ENCODE peak calls at places on chromosomes 16 and 17, in seven cellular contexts. O is mesenchymal stem cell; U is uterus; I is stomach; M is endodermal cell; A is CD4-positive, alpha-beta memory T cell; D is IMR-90. G is an unnamed sample.
A peak's percentile ranks its signal among the peaks of the same experiment; 100 is the strongest.

GRCh38 chr17:8210761-8211458 is 535 bp upstream of the AURKB start:
- DNase-seq in A (no peak), U (no peak), M (no peak), I (no peak), D (no peak), O (peak; percentile 22), G (no peak)

GRCh38 chr16:379183-379960 is 2.4 kb downstream of the PGAP6 start:
- DNase-seq in I (peak; percentile 93), U (no peak), A (no peak), M (peak; percentile 96), O (no peak), D (no peak), G (no peak)

GRCh38 chr16:57608462-57609113 is 19.8 kb upstream of the ADGRG1 start:
- DNase-seq in A (no peak), O (no peak), I (no peak), M (peak; percentile 41), D (no peak), U (no peak), G (no peak)

GRCh38 chr17:45410144-45411091 is 22.3 kb downstream of the ARHGAP27 start:
- DNase-seq in U (no peak), D (no peak), A (peak; percentile 60), M (peak; percentile 62), O (no peak), I (no peak), G (no peak)

GRCh38 chr16:648071-648785 is 937 bp upstream of the WDR90 start:
- DNase-seq in I (peak; percentile 83), M (peak; percentile 83), O (no peak), A (no peak), U (no peak), D (no peak), G (no peak)

GRCh38 chr16:4656695-4657686 is 32.4 kb downstream of the MGRN1 start:
- DNase-seq in O (no peak), D (no peak), U (no peak), A (no peak), M (no peak), I (no peak), G (no peak)

GRCh38 chr17:67055811-67056745 is 11.7 kb downstream of the CACNG1 start:
- DNase-seq in O (no peak), A (no peak), I (no peak), D (no peak), U (no peak), M (peak; percentile 52), G (no peak)

GRCh38 chr17:2462481-2462880 is 49.2 kb downstream of the METTL16 start:
- DNase-seq in D (no peak), I (no peak), U (no peak), O (no peak), M (peak; percentile 23), A (no peak), G (no peak)

GRCh38 chr17:6101706-6102105 is 31.5 kb downstream of the WSCD1 start:
- DNase-seq in O (no peak), M (peak; percentile 85), A (no peak), I (no peak), D (no peak), U (no peak), G (no peak)

GRCh38 chr16:89308391-89309333 is 91.2 kb downstream of the ZNF778 start:
- DNase-seq in O (no peak), U (no peak), A (peak; percentile 30), I (no peak), D (no peak), M (peak; percentile 92), G (no peak)

GRCh38 chr17:21376835-21377690 is 906 bp downstream of the KCNJ12 start:
- DNase-seq in U (no peak), M (peak; percentile 85), A (no peak), O (peak; percentile 31), D (peak; percentile 8), I (peak; percentile 52), G (peak; percentile 51)

GRCh38 chr17:66955821-66956220 is 8.7 kb upstream of the CACNG4 start:
- DNase-seq in A (no peak), I (no peak), D (no peak), M (no peak), O (no peak), U (no peak), G (no peak)

GRCh38 chr16:89502319-89502843 is 5.8 kb upstream of the SPG7 start:
- DNase-seq in I (peak; percentile 86), M (no peak), A (no peak), U (no peak), O (peak; percentile 47), D (no peak), G (no peak)

GRCh38 chr16:67767953-67768352 is 38.4 kb downstream of the RANBP10 start:
- DNase-seq in A (no peak), O (peak; percentile 73), M (no peak), U (no peak), I (no peak), D (peak; percentile 88), G (no peak)

GRCh38 chr16:50068550-50068949 is 2.8 kb downstream of the HEATR3 start:
- DNase-seq in D (peak; percentile 87), U (no peak), A (no peak), O (peak; percentile 76), M (no peak), I (no peak), G (no peak)

GRCh38 chr17:44529864-44530263 is 26.7 kb upstream of the GPATCH8 start:
- DNase-seq in M (peak; percentile 61), A (no peak), I (no peak), O (no peak), U (no peak), D (no peak), G (no peak)

GRCh38 chr17:7838291-7839075 is 4.5 kb downstream of the KDM6B start:
- DNase-seq in A (no peak), D (peak; percentile 78), U (no peak), M (peak; percentile 79), O (peak; percentile 90), I (no peak), G (peak; percentile 70)

GRCh38 chr16:30030841-30031413 is at the start of gene TLCD3B:
- DNase-seq in I (no peak), D (no peak), M (peak; percentile 81), O (no peak), U (no peak), A (no peak), G (no peak)

GRCh38 chr16:30033270-30033669 is 2.2 kb upstream of the TLCD3B start:
- DNase-seq in O (no peak), I (no peak), A (no peak), M (no peak), D (no peak), U (no peak), G (no peak)

GRCh38 chr16:30030011-30030685 is 923 bp downstream of the TLCD3B start:
- DNase-seq in O (no peak), I (no peak), D (no peak), A (no peak), U (no peak), M (no peak), G (no peak)

GRCh38 chr16:30031477-30031918 is 427 bp upstream of the TLCD3B start:
- DNase-seq in U (no peak), I (no peak), O (no peak), D (no peak), A (no peak), M (peak; percentile 70), G (no peak)

GRCh38 chr16:30032083-30032819 is 1.2 kb upstream of the TLCD3B start:
- DNase-seq in U (peak; percentile 36), A (peak; percentile 64), O (peak; percentile 66), D (peak; percentile 67), I (peak; percentile 48), M (peak; percentile 93), G (peak; percentile 36)
- H3K27me3 ChIP-seq in U (peaks cover 10% of the 10 kb centered on the region), A (peaks cover 18% of the 10 kb centered on the region), O (peaks cover 69% of the 10 kb centered on the region), D (peaks cover 55% of the 10 kb centered on the region), I (peaks cover 70% of the 10 kb centered on the region), M (peaks cover 42% of the 10 kb centered on the region), G (peaks cover 3% of the 10 kb centered on the region)

DNA sequence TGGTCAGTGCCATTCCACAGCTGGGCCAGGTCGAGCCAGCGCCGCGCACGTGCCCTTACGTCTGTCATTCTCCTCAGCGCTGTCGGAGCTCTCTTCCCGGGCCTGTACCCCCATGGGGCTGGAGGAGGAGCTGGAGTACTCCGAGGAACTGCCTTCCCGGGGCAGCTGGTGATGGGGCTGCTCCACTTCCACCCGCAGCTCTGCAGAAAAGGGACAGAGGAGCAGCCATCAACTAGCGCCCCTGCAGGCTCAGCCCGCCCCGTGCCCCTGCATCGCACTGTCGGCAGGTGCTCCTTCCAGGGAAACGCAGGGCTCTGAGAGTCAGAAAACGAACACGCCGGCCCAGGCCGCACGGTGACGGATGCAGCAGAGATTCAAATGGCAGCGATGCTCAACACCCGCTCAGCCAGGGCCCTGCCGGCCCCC is 20.9 kb downstream of the MAP1LC3B start:
- DNase-seq in A (no peak), M (peak; percentile 44), O (no peak), I (no peak), D (no peak), U (no peak), G (no peak)
- H3K27ac ChIP-seq in A (no peak overlapping the region), M (no peak overlapping the region), O (no peak overlapping the region), I (no peak overlapping the region), D (no peak overlapping the region), U (no peak overlapping the region), G (no peak overlapping the region)

DNA sequence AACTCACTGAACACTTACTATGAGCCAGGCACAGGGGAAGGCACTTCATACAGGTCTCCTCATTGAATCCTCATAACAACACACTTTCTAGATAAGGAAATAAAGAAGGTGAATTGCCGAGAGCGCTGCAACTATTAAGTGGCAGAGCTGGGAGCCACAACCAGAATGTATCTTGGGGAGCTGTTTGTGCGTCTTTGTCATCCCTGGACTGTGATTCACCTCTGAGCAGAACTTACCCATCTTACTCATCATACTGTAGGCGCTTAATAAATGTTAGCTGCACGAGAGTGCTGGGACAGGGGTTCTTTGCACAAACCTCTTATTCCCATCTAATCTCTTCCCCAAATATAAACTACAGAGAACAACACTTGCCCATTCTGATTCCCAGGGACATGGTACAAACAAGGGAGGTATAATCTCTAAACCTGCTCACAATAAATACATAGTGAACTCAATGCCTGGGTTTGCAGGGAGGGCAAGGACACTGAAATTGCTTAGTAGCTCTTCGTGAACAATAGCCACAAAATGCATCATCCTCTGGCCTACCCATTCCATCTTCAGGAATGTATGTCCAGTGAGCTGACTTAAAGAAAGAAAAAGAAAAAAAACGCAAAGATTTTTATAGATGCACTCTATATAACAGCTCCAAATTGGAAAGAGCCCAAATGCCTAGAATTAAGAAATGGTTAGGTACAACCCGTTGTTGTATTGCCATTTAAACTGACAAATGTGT is 43.0 kb downstream of the MYO18A start:
- DNase-seq in M (no peak), A (no peak), I (no peak), O (no peak), U (no peak), D (peak; percentile 79), G (no peak)
- H3K4me1 ChIP-seq in M (no peaks in the 10 kb centered on the region), A (peaks cover 77% of the 10 kb centered on the region), I (peaks cover 47% of the 10 kb centered on the region), O (peaks cover 50% of the 10 kb centered on the region), U (peaks cover 25% of the 10 kb centered on the region), D (peaks cover 56% of the 10 kb centered on the region), G (peaks cover 11% of the 10 kb centered on the region)

GRCh38 chr17:49932131-49932723 is 36.8 kb upstream of the DLX4 start:
- DNase-seq in D (no peak), I (no peak), A (no peak), U (no peak), M (no peak), O (no peak), G (no peak)

GRCh38 chr17:49928126-49928800 is 40.7 kb upstream of the DLX4 start:
- DNase-seq in M (no peak), D (no peak), A (no peak), O (no peak), I (no peak), U (no peak), G (no peak)

GRCh38 chr17:49930880-49931279 is 38.1 kb upstream of the DLX4 start:
- DNase-seq in U (no peak), A (no peak), D (no peak), M (no peak), O (no peak), I (no peak), G (no peak)

GRCh38 chr17:49928826-49929475 is 40.0 kb upstream of the DLX4 start:
- DNase-seq in D (peak; percentile 17), I (no peak), U (no peak), A (no peak), O (no peak), M (no peak), G (no peak)

GRCh38 chr17:49931416-49931815 is 37.6 kb upstream of the DLX4 start:
- DNase-seq in I (no peak), A (no peak), D (no peak), U (no peak), M (no peak), O (no peak), G (no peak)
- H3K27me3 ChIP-seq in I (peaks cover 44% of the 10 kb centered on the region), A (no peaks in the 10 kb centered on the region), D (peaks cover 88% of the 10 kb centered on the region), U (no peaks in the 10 kb centered on the region), M (no peaks in the 10 kb centered on the region), O (peaks cover 25% of the 10 kb centered on the region), G (no peaks in the 10 kb centered on the region)